ENCODE peak calls at places on chromosomes 1 and 21, in seven cellular contexts. U, R, J, A, F, M and C are unnamed samples.

GRCh38 chr1:99602404-99602969 is 43.4 kb upstream of the PALMD start:
- DNase-seq in U (no peak), R (no peak), J (no peak), A (no peak), F (no peak), M (no peak), C (no peak)

GRCh38 chr1:230303822-230304221 is 122.3 kb downstream of the PGBD5 start:
- DNase-seq in U (no peak), R (no peak), J (no peak), A (no peak), F (no peak), M (no peak), C (no peak)

GRCh38 chr1:156421062-156421938 is 52.3 kb downstream of the RHBG start:
- DNase-seq in U (peak; percentile 83), R (peak; percentile 82), J (peak; percentile 98), A (peak; percentile 70), F (peak; percentile 71), M (no peak), C (peak; percentile 82)

GRCh38 chr1:96596226-96596625 is 125.4 kb upstream of the PTBP2 start:
- DNase-seq in U (no peak), R (no peak), J (peak; percentile 8), A (peak; percentile 21), F (no peak), M (no peak), C (no peak)

GRCh38 chr1:212167098-212167497 is 118.1 kb upstream of the PPP2R5A start:
- DNase-seq in U (peak; percentile 65), R (no peak), J (no peak), A (no peak), F (no peak), M (no peak), C (no peak)

GRCh38 chr1:160244209-160244608 is 18.1 kb downstream of the DCAF8 start:
- DNase-seq in U (no peak), R (no peak), J (no peak), A (no peak), F (no peak), M (no peak), C (no peak)

GRCh38 chr1:13965770-13966398 is 265.9 kb downstream of the PRDM2 start:
- DNase-seq in U (peak; percentile 82), R (peak; percentile 41), J (peak; percentile 26), A (peak; percentile 23), F (no peak), M (no peak), C (no peak)

GRCh38 chr1:54709547-54710292 is 5.9 kb upstream of the TTC4 start:
- DNase-seq in U (no peak), R (no peak), J (no peak), A (no peak), F (no peak), M (no peak), C (no peak)

GRCh38 chr1:172746091-172746949 is 87.4 kb downstream of the FASLG start:
- DNase-seq in U (no peak), R (peak; percentile 34), J (peak; percentile 51), A (peak; percentile 99), F (peak; percentile 69), M (no peak), C (no peak)

GRCh38 chr1:30756545-30757195 is 904 bp downstream of the LAPTM5 start:
- DNase-seq in U (peak; percentile 84), R (peak; percentile 37), J (peak; percentile 14), A (peak; percentile 91), F (peak; percentile 90), M (peak; percentile 70), C (peak; percentile 86)

GRCh38 chr1:64240209-64240608 is 36.8 kb downstream of the UBE2U start:
- DNase-seq in U (no peak), R (no peak), J (no peak), A (no peak), F (no peak), M (no peak), C (no peak)

GRCh38 chr1:23804183-23804582 is 3.6 kb upstream of the GALE start:
- DNase-seq in U (no peak), R (no peak), J (no peak), A (no peak), F (no peak), M (no peak), C (no peak)

GRCh38 chr1:2446394-2446793 is 29.7 kb upstream of the PLCH2 start:
- DNase-seq in U (no peak), R (no peak), J (no peak), A (no peak), F (no peak), M (no peak), C (no peak)

GRCh38 chr1:244801246-244801645 is 34.2 kb upstream of the COX20 start:
- DNase-seq in U (no peak), R (no peak), J (peak; percentile 67), A (peak; percentile 14), F (peak; percentile 48), M (no peak), C (peak; percentile 55)

GRCh38 chr21:16370176-16370575 is 640.4 kb downstream of the USP25 start:
- DNase-seq in U (no peak), R (no peak), J (no peak), A (no peak), F (no peak), M (no peak), C (no peak)

GRCh38 chr1:77741316-77741715 is 18.3 kb downstream of the USP33 start:
- DNase-seq in U (no peak), R (no peak), J (no peak), A (no peak), F (no peak), M (no peak), C (no peak)

GRCh38 chr1:77739235-77739634 is 20.4 kb downstream of the USP33 start:
- DNase-seq in U (no peak), R (no peak), J (no peak), A (no peak), F (no peak), M (no peak), C (no peak)

GRCh38 chr1:77744576-77744975 is 15.1 kb downstream of the USP33 start:
- DNase-seq in U (no peak), R (no peak), J (no peak), A (no peak), F (no peak), M (no peak), C (no peak)

DNA sequence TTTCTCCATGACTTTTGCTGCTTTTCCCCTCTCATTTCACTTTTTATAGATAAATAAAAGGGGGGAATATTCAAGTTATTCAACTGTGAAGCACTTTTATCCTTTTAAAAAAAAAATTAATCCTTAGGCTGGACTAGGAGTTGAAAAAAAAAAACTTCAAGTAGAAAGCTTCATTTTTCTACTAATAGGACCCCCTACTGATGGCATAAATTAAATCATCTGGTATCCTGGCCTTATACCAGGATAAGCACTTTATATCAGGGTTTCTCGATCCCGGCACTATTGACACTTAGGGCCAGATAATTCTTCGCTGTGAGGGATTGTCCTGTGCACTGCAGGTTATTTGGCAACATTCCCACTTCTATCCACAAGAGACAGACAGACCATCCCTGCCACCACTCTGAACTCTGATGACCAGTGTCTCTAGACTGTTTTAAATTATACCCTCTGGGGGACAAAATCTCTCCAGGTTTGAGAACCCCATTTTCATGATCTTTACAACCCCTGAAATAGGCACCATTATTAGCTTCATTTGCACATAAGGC is 17.6 kb downstream of the USP33 start:
- DNase-seq in U (no peak), R (no peak), J (no peak), A (no peak), F (no peak), M (no peak), C (no peak)
- H3K27ac ChIP-seq in U (no peak overlapping the region), R (no peak overlapping the region), J (no peak overlapping the region), A (no peak overlapping the region), F (no peak overlapping the region), M (no peak overlapping the region), C (no peak overlapping the region)

GRCh38 chr1:234348964-234349363 is 24.3 kb upstream of the COA6 start:
- DNase-seq in U (no peak), R (no peak), J (no peak), A (no peak), F (no peak), M (no peak), C (no peak)
- H3K4me3 ChIP-seq in U (no peak overlapping the region), R (no peak overlapping the region), J (no peak overlapping the region), A (no peak overlapping the region), F (no peak overlapping the region), M (no peak overlapping the region), C (no peak overlapping the region)

DNA sequence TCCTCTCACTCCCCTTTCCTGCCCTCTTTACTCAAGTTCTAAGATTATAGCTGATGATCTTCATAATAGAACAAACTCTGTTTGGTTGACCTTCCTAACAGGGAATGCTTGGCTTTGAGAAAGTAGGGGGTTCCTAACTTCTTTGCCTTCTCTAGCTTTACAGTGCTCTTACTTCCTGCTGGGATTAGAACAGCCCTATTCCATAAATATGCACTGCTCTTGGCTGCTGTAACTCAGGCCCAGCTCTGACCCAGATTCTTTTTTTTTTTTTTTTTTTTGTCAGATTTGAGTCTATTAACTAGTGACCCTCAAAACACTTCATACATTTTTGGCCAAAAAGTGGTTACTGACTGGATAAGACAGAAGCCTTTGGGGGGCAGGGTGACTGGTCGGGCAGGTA is 39.4 kb upstream of the PIGV start:
- DNase-seq in U (no peak), R (no peak), J (no peak), A (no peak), F (no peak), M (no peak), C (no peak)
- H3K27ac ChIP-seq in U (no peak overlapping the region), R (no peak overlapping the region), J (no peak overlapping the region), A (no peak overlapping the region), F (no peak overlapping the region), M (peak overlapping the region; percentile 45), C (peak overlapping the region; percentile 74)

GRCh38 chr1:29249951-29250581 is 13.7 kb downstream of the PTPRU start:
- DNase-seq in U (no peak), R (no peak), J (no peak), A (no peak), F (no peak), M (no peak), C (no peak)
- H3K4me3 ChIP-seq in U (no peak overlapping the region), R (no peak overlapping the region), J (no peak overlapping the region), A (no peak overlapping the region), F (no peak overlapping the region), M (no peak overlapping the region), C (no peak overlapping the region)

DNA sequence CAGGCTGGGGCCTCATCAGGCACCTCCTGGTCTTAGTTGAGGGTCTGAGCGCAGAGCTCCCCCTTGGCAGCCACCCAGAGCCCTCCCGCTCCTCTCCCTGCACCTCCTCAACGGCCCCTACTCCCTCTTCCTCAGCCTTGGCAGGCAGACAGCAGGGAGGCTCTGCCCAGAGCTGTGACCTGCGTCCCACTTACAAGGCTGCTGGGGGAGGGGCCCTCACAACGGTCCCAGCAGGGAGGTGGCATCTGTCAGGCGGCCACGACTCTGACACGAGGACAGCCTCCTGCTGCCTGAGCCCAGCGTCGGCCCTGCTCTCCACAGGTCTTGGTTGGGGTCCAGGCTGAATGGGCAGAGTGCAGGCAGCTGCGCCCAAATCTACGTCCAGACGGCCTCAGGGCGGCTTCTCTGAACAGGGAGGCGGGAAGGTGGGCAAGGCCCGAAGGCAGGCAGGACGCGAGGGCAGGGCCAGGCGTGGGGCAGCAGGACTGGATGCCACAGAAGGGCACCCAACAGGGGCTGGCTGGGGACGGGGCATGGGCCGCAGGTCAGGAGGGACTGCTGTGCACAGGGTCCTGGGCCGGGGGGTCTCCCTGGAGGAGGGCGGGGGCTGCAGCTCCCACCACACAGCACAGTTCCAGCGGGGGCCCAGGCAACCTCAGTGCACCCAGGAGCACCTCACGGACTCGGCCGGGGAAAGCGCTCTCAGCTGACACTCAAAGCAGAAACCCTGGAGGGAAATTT is 7.5 kb downstream of the SLC19A1 start:
- DNase-seq in U (peak; percentile 63), R (no peak), J (no peak), A (no peak), F (no peak), M (no peak), C (peak; percentile 7)
- H3K27ac ChIP-seq in U (no peak overlapping the region), R (no peak overlapping the region), J (no peak overlapping the region), A (no peak overlapping the region), F (no peak overlapping the region), M (no peak overlapping the region), C (no peak overlapping the region)